ENCODE peak calls at places on chromosomes 4 and X, in four cellular contexts. L is left lung, U is IMR-90, E is OCI-LY7. I is an unnamed sample.

GRCh38 chr4:6551660-6552059 is 23.3 kb upstream of the MAN2B2 start:
- DNase-seq in L (no peak), U (no peak), E (no peak), I (no peak)

GRCh38 chrX:141278306-141278705 is 36.0 kb upstream of the SPANXC start:
- DNase-seq in L (no peak), U (peak), E (peak), I (no peak)

GRCh38 chrX:31021537-31021936 is 50.3 kb downstream of the FTHL17 start:
- DNase-seq in L (no peak), U (no peak), E (no peak), I (no peak)

GRCh38 chrX:18828832-18829404 is 121.5 kb downstream of the PPEF1 start:
- DNase-seq in L (no peak), U (no peak), E (no peak), I (no peak)

GRCh38 chrX:30713061-30713525 is 59.9 kb downstream of the GK start:
- DNase-seq in L (peak), U (peak), E (peak), I (peak)

GRCh38 chr4:111923786-111924185 is 221.5 kb upstream of the FAM241A start:
- DNase-seq in L (no peak), U (no peak), E (no peak), I (no peak)

GRCh38 chrX:8139713-8140112 is 31.4 kb downstream of the VCX2 start:
- DNase-seq in L (peak), U (no peak), E (no peak), I (no peak)

GRCh38 chr4:39846135-39846534 is 131.6 kb downstream of the PDS5A start:
- DNase-seq in L (no peak), U (peak), E (no peak), I (no peak)

GRCh38 chr4:145436793-145437192 is 44.9 kb upstream of the SMAD1 start:
- DNase-seq in L (no peak), U (no peak), E (no peak), I (no peak)

GRCh38 chrX:41350150-41350975 is 16.4 kb downstream of the DDX3X start:
- DNase-seq in L (no peak), U (peak), E (no peak), I (no peak)

GRCh38 chrX:100939336-100939735 is 10.6 kb upstream of the XKRX start:
- DNase-seq in L (no peak), U (no peak), E (peak), I (no peak)

GRCh38 chrX:84064164-84064563 is 123.8 kb downstream of the RPS6KA6 start:
- DNase-seq in L (no peak), U (peak), E (no peak), I (no peak)

GRCh38 chr4:185005209-185005819 is 13.0 kb upstream of the HELT start:
- DNase-seq in L (peak), U (peak), E (peak), I (peak)

GRCh38 chr4:79877511-79877910 is 195.5 kb downstream of the ANTXR2 start:
- DNase-seq in L (no peak), U (no peak), E (no peak), I (no peak)

GRCh38 chrX:13463608-13464007 is 105.8 kb upstream of the EGFL6 start:
- DNase-seq in L (no peak), U (peak), E (peak), I (peak)

GRCh38 chrX:42466706-42467105 is 311.3 kb downstream of the PPP1R2C start:
- DNase-seq in L (no peak), U (no peak), E (no peak), I (no peak)

GRCh38 chr4:73221734-73222133 is 36.9 kb downstream of the ANKRD17 start:
- DNase-seq in L (no peak), U (no peak), E (no peak), I (no peak)

GRCh38 chr4:73224886-73225285 is 33.7 kb downstream of the ANKRD17 start:
- DNase-seq in L (no peak), U (no peak), E (no peak), I (no peak)

GRCh38 chr4:73222466-73223257 is 35.9 kb downstream of the ANKRD17 start:
- DNase-seq in L (peak), U (peak), E (peak), I (no peak)

GRCh38 chr4:73220815-73221214 is 37.8 kb downstream of the ANKRD17 start:
- DNase-seq in L (no peak), U (no peak), E (no peak), I (no peak)

GRCh38 chr4:73223258-73223651 is 35.3 kb downstream of the ANKRD17 start:
- DNase-seq in L (no peak), U (no peak), E (no peak), I (no peak)
- H3K27ac ChIP-seq in L (peak), U (no peak), E (peak), I (peak)

GRCh38 chrX:2500091-2500680 is 590 bp downstream of the DHRSX start:
- DNase-seq in L (peak), U (peak), E (peak), I (peak)
- H3K27ac ChIP-seq in L (peak), U (peak), E (peak), I (peak)

GRCh38 chr4:87865288-87865687 is 32.5 kb downstream of the MEPE start:
- DNase-seq in L (no peak), U (no peak), E (no peak), I (no peak)
- H3K27ac ChIP-seq in L (no peak), U (no peak), E (no peak), I (no peak)

GRCh38 chr4:16048639-16049448 is 35.0 kb downstream of the PROM1 start:
- DNase-seq in L (no peak), U (no peak), E (no peak), I (no peak)
- H3K27ac ChIP-seq in L (no peak), U (no peak), E (no peak), I (no peak)

DNA sequence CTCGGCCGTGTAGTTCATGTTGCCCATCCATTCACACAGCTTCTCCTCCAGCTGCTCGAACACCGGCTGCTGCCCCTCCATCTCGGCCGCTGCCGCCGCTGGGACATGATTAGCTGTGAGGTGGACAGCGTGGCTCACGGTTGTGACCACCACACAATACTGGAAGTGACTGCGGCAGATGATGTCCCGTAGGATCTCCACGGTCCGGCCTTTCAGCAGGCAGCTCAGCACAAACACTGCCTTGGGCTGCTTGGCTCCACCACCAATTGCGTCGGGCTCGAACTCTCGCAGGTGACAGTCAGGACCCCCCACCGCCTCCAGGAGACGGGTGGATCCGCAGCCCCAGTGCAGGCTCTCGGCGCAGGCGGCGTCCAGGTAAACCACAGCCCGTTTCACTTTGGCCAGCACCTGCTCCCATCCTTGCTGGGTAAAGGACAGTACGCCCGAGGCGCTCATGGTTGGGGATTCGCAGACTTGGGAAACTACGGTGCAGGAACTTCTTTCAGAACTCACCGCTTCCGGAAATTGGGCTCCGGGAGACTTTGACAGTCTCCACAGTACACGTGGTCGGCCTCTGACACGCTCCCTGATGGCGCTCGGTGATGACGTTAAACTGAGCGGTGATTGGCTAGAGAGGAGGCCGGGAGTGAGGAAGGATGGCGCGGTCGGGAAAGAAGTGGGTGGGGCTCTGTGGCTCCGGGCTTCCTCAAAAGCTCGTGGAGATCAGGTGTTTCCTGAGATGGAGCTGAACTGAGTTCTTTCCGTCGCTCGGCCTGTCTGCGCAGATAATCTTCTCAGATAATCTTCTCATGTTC is at the start of gene SCFD2:
- DNase-seq in L (peak), U (peak), E (peak), I (peak)
- H3K27ac ChIP-seq in L (peak), U (peak), E (peak), I (peak)

GRCh38 chr4:161183729-161184128 is 980.1 kb downstream of the FSTL5 start:
- DNase-seq in L (no peak), U (no peak), E (no peak), I (no peak)

GRCh38 chr4:161188578-161188977 is 975.2 kb downstream of the FSTL5 start:
- DNase-seq in L (no peak), U (no peak), E (no peak), I (no peak)

GRCh38 chr4:161186750-161187149 is 977.0 kb downstream of the FSTL5 start:
- DNase-seq in L (no peak), U (no peak), E (no peak), I (no peak)

GRCh38 chr4:161189286-161190134 is 974.3 kb downstream of the FSTL5 start:
- DNase-seq in L (no peak), U (no peak), E (no peak), I (no peak)
- H3K27ac ChIP-seq in L (no peak), U (no peak), E (no peak), I (no peak)

I was measured in tibial artery.